ENCODE peak calls at places on chromosomes 6 and 20, in five cellular contexts. L is fibroblast of lung, P is endothelial cell of umbilical vein, H is IMR-90, O is mammary epithelial cell. J is an unnamed sample.

GRCh38 chr6:15539722-15540270 is 123.0 kb downstream of the DTNBP1 start:
- DNase-seq in L (no peak), P (no peak), H (no peak), O (no peak), J (no peak)

GRCh38 chr6:157223486-157223885 is 99.8 kb downstream of the TMEM242 start:
- DNase-seq in L (no peak), P (no peak), H (no peak), O (no peak), J (no peak)

GRCh38 chr20:61742097-61742805 is 323.4 kb downstream of the TAF4 start:
- DNase-seq in L (no peak), P (no peak), H (no peak), O (no peak), J (no peak)

GRCh38 chr6:105310371-105310770 is 92.5 kb downstream of the PREP start:
- DNase-seq in L (no peak), P (no peak), H (no peak), O (no peak), J (no peak)

GRCh38 chr6:129046526-129046925 is 163.6 kb downstream of the LAMA2 start:
- DNase-seq in L (no peak), P (no peak), H (no peak), O (no peak), J (no peak)

GRCh38 chr20:59939879-59940128 is 301 bp downstream of the PPP1R3D start:
- DNase-seq in L (no peak), P (no peak), H (peak; percentile 4), O (no peak), J (peak; percentile 57)

GRCh38 chr6:22828179-22829062 is 259.1 kb downstream of the HDGFL1 start:
- DNase-seq in L (peak; percentile 93), P (peak; percentile 99), H (peak; percentile 97), O (peak; percentile 97), J (peak; percentile 97)

GRCh38 chr20:41180599-41181333 is 43.4 kb downstream of the PLCG1 start:
- DNase-seq in L (no peak), P (no peak), H (no peak), O (no peak), J (no peak)

GRCh38 chr6:71602385-71602949 is 283.9 kb upstream of the RIMS1 start:
- DNase-seq in L (no peak), P (no peak), H (peak; percentile 62), O (peak; percentile 86), J (peak; percentile 19)

GRCh38 chr6:87901613-87902012 is 146.0 kb upstream of the SPACA1 start:
- DNase-seq in L (no peak), P (no peak), H (no peak), O (no peak), J (no peak)

GRCh38 chr20:5991623-5992441 is 41.4 kb downstream of the MCM8 start:
- DNase-seq in L (no peak), P (peak; percentile 13), H (peak; percentile 61), O (no peak), J (peak; percentile 29)

GRCh38 chr20:49412254-49412653 is 70.2 kb downstream of the KCNB1 start:
- DNase-seq in L (no peak), P (no peak), H (no peak), O (no peak), J (no peak)

GRCh38 chr6:35663447-35664235 is 25.1 kb downstream of the FKBP5 start:
- DNase-seq in L (peak; percentile 33), P (peak; percentile 72), H (peak; percentile 84), O (peak; percentile 50), J (peak; percentile 68)

GRCh38 chr20:61753196-61753942 is 312.3 kb downstream of the TAF4 start:
- DNase-seq in L (peak; percentile 46), P (peak; percentile 9), H (peak; percentile 55), O (peak; percentile 32), J (peak; percentile 4)

GRCh38 chr20:421685-422250 is 13.7 kb downstream of the RBCK1 start:
- DNase-seq in L (no peak), P (no peak), H (no peak), O (no peak), J (no peak)

GRCh38 chr6:16239798-16240123 is 1.4 kb downstream of the GMPR start:
- DNase-seq in L (peak; percentile 48), P (no peak), H (peak; percentile 49), O (no peak), J (no peak)

GRCh38 chr6:73207221-73207837 is 18.0 kb downstream of the KHDC1L start:
- DNase-seq in L (no peak), P (no peak), H (no peak), O (peak; percentile 15), J (no peak)

GRCh38 chr20:24634855-24635254 is 165.4 kb downstream of the SYNDIG1 start:
- DNase-seq in L (peak; percentile 83), P (no peak), H (peak; percentile 94), O (peak; percentile 81), J (peak; percentile 87)

GRCh38 chr20:17943343-17943742 is 25.3 kb downstream of the SNX5 start:
- DNase-seq in L (no peak), P (no peak), H (no peak), O (no peak), J (no peak)

GRCh38 chr6:6612308-6612707 is 23.8 kb downstream of the LY86 start:
- DNase-seq in L (no peak), P (no peak), H (no peak), O (no peak), J (no peak)

GRCh38 chr6:4820704-4821276 is 44.6 kb downstream of the CDYL start:
- DNase-seq in L (no peak), P (no peak), H (peak; percentile 69), O (no peak), J (peak; percentile 62)

GRCh38 chr6:158817298-158818007 is 1.7 kb downstream of the EZR start:
- DNase-seq in L (peak; percentile 41), P (peak; percentile 66), H (peak; percentile 48), O (no peak), J (peak; percentile 48)

GRCh38 chr6:150256618-150257272 is 112.1 kb upstream of the IYD start:
- DNase-seq in L (peak; percentile 72), P (no peak), H (peak; percentile 73), O (peak; percentile 100), J (peak; percentile 78)

GRCh38 chr6:109447878-109448555 is 7.5 kb downstream of the SMPD2 start:
- DNase-seq in L (peak; percentile 14), P (no peak), H (no peak), O (no peak), J (no peak)

GRCh38 chr20:23269954-23270353 is 80.6 kb upstream of the NXT1 start:
- DNase-seq in L (no peak), P (peak; percentile 91), H (no peak), O (no peak), J (no peak)

GRCh38 chr20:20525756-20526155 is 157.9 kb downstream of the INSM1 start:
- DNase-seq in L (no peak), P (no peak), H (no peak), O (no peak), J (no peak)

GRCh38 chr6:26553264-26553738 is 15.1 kb downstream of the HMGN4 start:
- DNase-seq in L (peak; percentile 86), P (peak; percentile 82), H (peak; percentile 75), O (no peak), J (peak; percentile 83)

GRCh38 chr20:33668087-33668790 is 1.5 kb downstream of the ACTL10 start:
- DNase-seq in L (no peak), P (no peak), H (no peak), O (no peak), J (peak; percentile 92)

GRCh38 chr6:20464847-20465246 is 63.2 kb downstream of the E2F3 start:
- DNase-seq in L (no peak), P (no peak), H (no peak), O (no peak), J (no peak)

GRCh38 chr20:539236-539635 is 4.4 kb downstream of the CSNK2A1 start:
- DNase-seq in L (no peak), P (no peak), H (no peak), O (no peak), J (no peak)

GRCh38 chr20:32435449-32436107 is 77.4 kb downstream of the ASXL1 start:
- DNase-seq in L (no peak), P (no peak), H (no peak), O (no peak), J (no peak)

GRCh38 chr6:3405679-3406078 is 51.2 kb downstream of the SLC22A23 start:
- DNase-seq in L (peak; percentile 67), P (no peak), H (peak; percentile 46), O (peak; percentile 70), J (peak; percentile 69)

GRCh38 chr6:13001951-13002350 is 285.4 kb downstream of the PHACTR1 start:
- DNase-seq in L (no peak), P (no peak), H (no peak), O (no peak), J (no peak)

GRCh38 chr6:92521553-92521952 is 897.8 kb downstream of the EPHA7 start:
- DNase-seq in L (no peak), P (peak; percentile 95), H (no peak), O (no peak), J (no peak)

GRCh38 chr6:76451926-76452709 is 379.7 kb upstream of the IMPG1 start:
- DNase-seq in L (no peak), P (no peak), H (no peak), O (no peak), J (no peak)

GRCh38 chr6:38638941-38639497 is 710 bp downstream of the BTBD9 start:
- DNase-seq in L (peak; percentile 42), P (peak; percentile 50), H (peak; percentile 58), O (peak; percentile 56), J (peak; percentile 79)

GRCh38 chr20:45114465-45115385 is at the start of gene WFDC5:
- DNase-seq in L (no peak), P (no peak), H (no peak), O (peak; percentile 66), J (no peak)
- H3K4me3 ChIP-seq in L (no peak within 1 kb of the TSS), P (no peak within 1 kb of the TSS), H (no peak within 1 kb of the TSS), O (no peak within 1 kb of the TSS), J (no peak within 1 kb of the TSS)

GRCh38 chr6:33929575-33930288 is 125.9 kb upstream of the MLN start:
- DNase-seq in L (peak; percentile 5), P (no peak), H (no peak), O (no peak), J (no peak)
- H3K9ac ChIP-seq in L (no peak overlapping the region), P (no peak overlapping the region), H (no peak overlapping the region), O (no peak overlapping the region), J (no peak overlapping the region)

GRCh38 chr6:164455835-164456234 is 853.6 kb downstream of the C6orf118 start:
- DNase-seq in L (no peak), P (no peak), H (no peak), O (no peak), J (no peak)
- H3K9me3 ChIP-seq in L (no peaks in the 10 kb centered on the region), P (no peaks in the 10 kb centered on the region), H (peaks cover 8% of the 10 kb centered on the region), O (peaks cover 12% of the 10 kb centered on the region), J (no peaks in the 10 kb centered on the region)

DNA sequence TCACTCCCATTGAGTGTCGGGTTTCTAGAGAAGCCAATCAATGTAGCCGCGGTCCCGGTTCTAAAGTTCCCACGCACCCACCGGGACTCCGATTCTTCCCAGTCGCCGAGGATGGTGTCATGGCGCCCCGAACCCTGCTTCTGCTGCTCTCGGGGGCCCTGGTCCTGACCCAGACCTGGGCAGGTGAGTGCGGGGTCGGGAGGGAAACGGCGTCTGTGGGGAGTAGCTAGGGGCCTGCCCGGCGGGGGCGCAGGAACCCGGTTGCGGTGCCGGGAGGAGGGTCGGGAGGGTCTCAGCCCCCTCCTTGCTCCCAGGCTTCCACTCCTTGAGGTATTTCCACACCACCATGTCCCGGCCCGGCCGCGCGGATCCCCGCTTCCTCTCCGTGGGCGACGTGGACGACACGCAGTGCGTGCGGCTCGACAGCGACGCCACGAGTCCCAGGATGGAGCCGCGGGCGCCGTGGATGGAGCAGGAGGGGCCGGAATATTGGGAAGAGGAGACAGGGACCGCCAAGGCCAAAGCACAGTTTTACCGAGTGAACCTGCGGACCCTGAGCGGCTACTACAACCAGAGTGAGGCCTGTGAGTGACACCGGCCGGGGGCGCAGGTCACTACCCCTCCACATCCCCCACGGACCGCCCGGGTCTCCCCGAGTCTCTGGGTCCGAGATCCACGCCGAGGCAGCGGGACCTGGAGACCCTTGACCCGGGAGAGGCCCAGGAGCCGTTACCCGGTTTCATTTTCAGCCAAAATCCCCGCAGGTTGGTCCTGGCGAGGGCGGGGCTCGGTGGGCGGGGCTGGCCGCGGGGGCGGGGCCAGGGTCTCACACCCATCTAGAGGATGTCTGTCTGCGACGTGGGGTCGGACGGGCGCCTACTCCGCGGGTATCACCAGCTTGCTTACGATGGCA is 35.2 kb upstream of the HLA-G start:
- DNase-seq in L (no peak), P (peak; percentile 9), H (no peak), O (peak; percentile 48), J (peak; percentile 49)
- H3K4me3 ChIP-seq in L (peak overlapping the region; percentile 42), P (peak overlapping the region; percentile 51), H (peak overlapping the region; percentile 46), O (peak overlapping the region; percentile 81), J (peak overlapping the region; percentile 81)

J was measured in adipocyte.